ENCODE peak calls at places on chromosomes 7 and 10, in four cellular contexts. O is CD4-positive, alpha-beta T cell; D is ovary; T is HCT116. A is an unnamed sample.

GRCh38 chr10:60678978-60679377 is 99.3 kb upstream of the CDK1 start:
- DNase-seq in O (no peak), D (no peak), T (no peak), A (no peak)

GRCh38 chr10:20986049-20986448 is 88.9 kb upstream of the NEBL start:
- DNase-seq in O (no peak), D (no peak), T (no peak), A (no peak)

GRCh38 chr7:133514551-133514950 is 261.7 kb downstream of the EXOC4 start:
- DNase-seq in O (no peak), D (no peak), T (no peak), A (no peak)

GRCh38 chr10:87850742-87851205 is 12.6 kb downstream of the KLLN start:
- DNase-seq in O (peak; percentile 30), D (peak; percentile 60), T (no peak), A (peak; percentile 71)

GRCh38 chr7:84025332-84025927 is 169.2 kb downstream of the SEMA3A start:
- DNase-seq in O (no peak), D (no peak), T (peak; percentile 51), A (no peak)

GRCh38 chr10:132443998-132444876 is 47.2 kb downstream of the PWWP2B start:
- DNase-seq in O (no peak), D (peak; percentile 61), T (no peak), A (peak; percentile 46)

GRCh38 chr7:69450436-69450835 is 147.8 kb upstream of the AUTS2 start:
- DNase-seq in O (no peak), D (no peak), T (no peak), A (no peak)

GRCh38 chr7:77765906-77766800 is 32.1 kb downstream of the TMEM60 start:
- DNase-seq in O (no peak), D (no peak), T (no peak), A (no peak)

GRCh38 chr7:55054758-55055157 is 35.9 kb downstream of the EGFR start:
- DNase-seq in O (no peak), D (no peak), T (no peak), A (no peak)

GRCh38 chr10:14839305-14839695 is 1.2 kb downstream of the HSPA14 start:
- DNase-seq in O (no peak), D (no peak), T (no peak), A (no peak)

GRCh38 chr7:129769400-129769774 is 157.9 kb downstream of the NRF1 start:
- DNase-seq in O (no peak), D (no peak), T (no peak), A (no peak)

GRCh38 chr10:22246680-22247391 is 29.0 kb upstream of the EBLN1 start:
- DNase-seq in O (no peak), D (no peak), T (peak; percentile 95), A (no peak)

GRCh38 chr10:71193516-71193915 is 18.9 kb upstream of the UNC5B start:
- DNase-seq in O (no peak), D (no peak), T (no peak), A (no peak)

GRCh38 chr10:77289790-77290189 is 347.8 kb downstream of the KCNMA1 start:
- DNase-seq in O (no peak), D (no peak), T (no peak), A (no peak)

GRCh38 chr7:5452937-5453540 is 29.4 kb upstream of the TNRC18 start:
- DNase-seq in O (no peak), D (no peak), T (no peak), A (no peak)

GRCh38 chr10:4384254-4384653 is 441.8 kb upstream of the AKR1E2 start:
- DNase-seq in O (no peak), D (no peak), T (no peak), A (no peak)

GRCh38 chr10:87976101-87976743 is 112.8 kb downstream of the PTEN start:
- DNase-seq in O (no peak), D (no peak), T (no peak), A (no peak)

GRCh38 chr10:103456074-103456660 is 2.5 kb downstream of the CALHM1 start:
- DNase-seq in O (no peak), D (no peak), T (no peak), A (no peak)

GRCh38 chr7:64045301-64046040 is at the start of gene ZNF727:
- DNase-seq in O (no peak), D (peak; percentile 88), T (no peak), A (peak; percentile 71)

GRCh38 chr10:99667108-99667751 is 7.9 kb downstream of the ENTPD7 start:
- DNase-seq in O (no peak), D (no peak), T (peak; percentile 54), A (no peak)

GRCh38 chr7:92135100-92135429 is 788 bp upstream of the CYP51A1 start:
- DNase-seq in O (no peak), D (no peak), T (no peak), A (no peak)

DNA sequence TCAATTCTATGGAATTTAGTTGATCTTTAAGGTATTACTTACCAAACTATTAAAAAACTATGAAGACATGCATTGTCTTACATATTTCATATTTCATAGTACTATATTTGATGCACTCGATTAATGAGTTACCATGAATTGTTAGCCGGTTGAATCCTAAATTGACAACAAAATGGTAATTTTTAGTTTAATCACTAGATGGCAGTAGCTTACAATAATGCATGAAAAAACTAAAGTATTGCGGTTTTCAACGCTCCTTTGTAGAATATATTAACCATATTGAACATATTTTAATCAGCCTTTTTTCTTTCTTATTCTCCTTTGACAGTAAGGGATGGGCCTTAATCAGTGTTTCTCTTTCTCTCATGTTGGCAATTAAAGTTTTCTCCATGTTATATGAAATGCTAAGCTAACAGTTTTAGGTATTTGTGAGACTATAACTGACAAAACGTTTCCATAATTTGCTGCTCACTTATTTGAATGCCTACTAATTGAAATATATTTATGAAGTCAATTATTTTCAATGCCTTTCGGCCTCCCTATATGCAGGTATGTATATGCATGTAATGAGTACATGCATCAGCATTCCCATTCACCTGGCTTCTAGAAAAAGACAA is 48.5 kb upstream of the ARL4A start:
- DNase-seq in O (no peak), D (no peak), T (peak; percentile 36), A (no peak)
- TF ChIP-seq CTCF in O (peak; percentile 81), D (peak; percentile 10), T (peak; percentile 66), A (peak; percentile 65)

GRCh38 chr10:108783897-108784296 is 1139.4 kb downstream of the XPNPEP1 start:
- DNase-seq in O (no peak), D (no peak), T (peak; percentile 39), A (no peak)
- H3K9me3 ChIP-seq in O (no peaks in the 10 kb centered on the region), D (peaks cover 7% of the 10 kb centered on the region), T (peaks cover 39% of the 10 kb centered on the region), A (no peaks in the 10 kb centered on the region)

DNA sequence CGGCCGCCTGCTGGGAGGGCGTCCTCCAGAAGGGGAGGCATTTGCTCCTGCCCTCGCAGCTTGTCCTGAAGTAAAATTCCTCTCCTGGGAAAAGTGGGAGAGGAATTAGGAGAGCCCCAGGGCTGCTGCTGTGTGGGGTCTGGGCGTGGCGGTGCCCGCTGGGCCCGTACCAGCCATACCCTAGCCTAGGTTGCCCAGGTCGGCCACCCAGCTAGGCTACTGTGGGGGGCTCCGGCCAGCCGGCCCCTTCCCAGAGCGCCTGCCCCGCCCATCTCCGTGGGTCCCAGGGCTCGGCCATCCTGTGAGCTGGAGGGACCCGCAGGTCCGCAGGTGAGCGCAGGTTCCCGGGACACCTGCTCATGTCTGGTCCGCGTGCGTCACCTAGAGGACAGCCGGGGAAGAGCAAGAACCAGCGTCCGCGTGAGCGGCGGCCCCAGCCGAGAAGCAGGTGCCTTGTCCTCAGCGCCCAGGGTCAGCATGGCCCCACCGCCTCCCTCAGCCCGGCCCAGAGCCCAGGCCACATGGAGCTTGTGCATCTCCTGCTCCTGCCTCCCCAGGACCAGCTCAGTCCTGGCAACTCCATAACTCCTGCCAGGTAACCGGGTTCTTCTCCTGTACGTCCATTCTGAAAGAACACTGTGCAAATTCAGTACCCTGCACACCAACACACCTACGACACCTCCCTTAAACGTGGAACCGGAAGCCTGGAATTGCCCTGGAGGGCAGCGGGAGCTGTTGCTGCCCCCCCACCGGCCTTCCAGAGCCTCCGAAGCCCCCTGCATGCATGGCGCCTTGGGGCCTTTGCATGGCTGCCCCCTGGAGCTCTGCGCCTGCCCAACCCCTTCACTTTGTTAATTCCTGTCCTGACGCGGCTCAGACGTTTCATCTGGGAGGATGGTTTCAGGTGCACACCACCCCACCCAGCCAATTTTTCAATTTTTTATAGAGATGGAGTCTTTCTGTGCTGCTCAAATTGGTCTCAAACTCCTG is 22.8 kb upstream of the FOXL3 start:
- DNase-seq in O (no peak), D (peak; percentile 45), T (no peak), A (peak; percentile 38)
- TF ChIP-seq CTCF in O (no peak), D (no peak), T (peak; percentile 32), A (peak; percentile 36)

GRCh38 chr7:100968031-100968430 is 1.3 kb upstream of the MUC12 start:
- DNase-seq in O (no peak), D (no peak), T (no peak), A (no peak)

GRCh38 chr7:100967292-100967863 is 2.0 kb upstream of the MUC12 start:
- DNase-seq in O (no peak), D (no peak), T (no peak), A (no peak)

GRCh38 chr7:100965051-100965722 is 4.2 kb upstream of the MUC12 start:
- DNase-seq in O (no peak), D (no peak), T (no peak), A (no peak)

GRCh38 chr7:100965723-100966541 is 3.4 kb upstream of the MUC12 start:
- DNase-seq in O (peak; percentile 57), D (peak; percentile 70), T (peak; percentile 91), A (peak; percentile 58)

DNA sequence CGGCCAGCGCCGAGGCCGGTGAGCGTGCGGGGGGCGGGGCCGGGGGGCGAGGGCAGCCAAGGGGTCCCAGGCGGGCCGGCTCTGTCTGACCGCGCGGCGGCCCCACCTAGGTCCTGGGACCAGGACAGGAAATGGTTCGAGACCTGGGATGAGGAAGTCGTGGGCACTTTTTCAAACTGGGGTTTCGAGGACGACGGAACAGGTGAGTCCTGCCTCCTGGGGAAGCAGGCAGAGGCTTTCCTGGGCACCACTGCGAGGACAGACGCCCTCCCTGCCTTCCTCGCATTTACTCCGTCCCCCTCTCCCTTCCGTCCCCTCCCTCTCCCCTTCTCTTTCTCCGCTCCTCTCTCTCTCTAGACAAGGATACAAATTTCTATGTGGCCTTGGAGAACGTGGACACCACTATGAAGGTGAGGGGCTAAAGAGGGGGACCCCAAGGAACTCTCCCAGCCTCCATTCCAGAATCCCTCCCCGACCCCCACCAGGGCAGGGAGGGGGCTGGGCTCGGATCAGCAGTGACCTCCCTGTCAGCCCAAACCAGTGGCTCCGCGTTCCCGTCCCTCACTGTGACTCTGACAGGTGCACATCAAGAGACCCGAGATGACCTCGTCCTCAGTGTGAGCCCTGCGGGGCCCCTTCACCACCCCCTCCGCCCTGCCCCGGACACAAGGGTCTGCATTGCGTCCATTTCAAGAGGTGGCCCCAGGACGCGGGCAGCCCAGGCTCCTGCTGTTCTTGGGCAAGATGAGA is 2.6 kb upstream of the MUC12 start:
- DNase-seq in O (no peak), D (no peak), T (no peak), A (no peak)
- H3K9me3 ChIP-seq in O (no peaks in the 10 kb centered on the region), D (no peaks in the 10 kb centered on the region), T (no peaks in the 10 kb centered on the region), A (no peaks in the 10 kb centered on the region)

DNA sequence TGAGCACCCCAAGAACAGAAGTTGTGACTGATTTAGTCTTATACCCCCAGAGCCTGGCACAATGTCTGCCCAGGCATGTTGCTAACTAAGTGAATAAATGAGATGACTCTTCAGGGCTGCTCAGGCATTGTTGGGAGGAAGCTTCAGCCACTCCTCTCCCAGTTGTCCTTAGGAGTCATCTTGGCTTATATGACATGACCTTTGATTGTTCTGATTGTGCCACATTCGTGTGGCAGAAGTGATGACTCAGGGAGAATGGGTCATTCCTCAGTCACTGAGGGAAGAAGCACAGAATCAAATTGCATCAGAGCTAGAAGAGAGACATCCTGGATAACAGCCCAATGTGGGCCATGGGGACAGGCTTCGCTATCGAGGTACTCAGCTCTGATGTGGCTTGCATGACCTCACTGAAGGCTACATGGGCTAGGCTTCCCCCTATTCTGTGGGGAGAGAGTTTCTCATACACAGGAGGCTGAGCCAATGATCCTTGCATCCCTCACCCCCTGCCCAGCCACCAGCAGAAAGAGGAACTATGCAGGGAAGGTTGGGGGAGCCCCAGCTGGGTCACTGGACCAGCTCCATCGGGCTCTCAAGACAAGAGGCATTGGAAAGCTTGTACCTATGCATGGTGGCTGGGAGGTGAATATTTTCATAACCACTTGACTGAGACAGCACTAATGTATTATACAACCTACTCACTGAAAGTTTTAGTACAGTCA is 6.1 kb upstream of the HMX3 start:
- DNase-seq in O (no peak), D (no peak), T (no peak), A (no peak)
- TF ChIP-seq CTCF in O (no peak), D (no peak), T (no peak), A (no peak)

A was measured in thyroid gland.